ENCODE peak calls at places on chromosome 19, in seven cellular contexts. T is keratinocyte; S is K562; U is GM23338; E is ovary; J is pancreas; Q is CD8-positive, alpha-beta T cell. A is an unnamed sample. For H3K36me3, the result is how much of the 10 kb centered on the place peaks cover.

GRCh38 chr19:29625316-29625715 is 19.2 kb downstream of the POP4 start:
- DNase-seq in Q (no peak), S (no peak), T (no peak), U (no peak), J (no peak), E (no peak), A (no peak)

GRCh38 chr19:54551293-54551692 is 22.3 kb upstream of the LILRA2 start:
- DNase-seq in E (no peak), U (no peak), S (no peak), J (no peak), T (no peak), Q (no peak), A (no peak)

GRCh38 chr19:58398087-58398486 is 2.6 kb downstream of the RNF225 start:
- DNase-seq in U (no peak), S (no peak), E (no peak), Q (no peak), J (peak), T (no peak), A (no peak)

GRCh38 chr19:40617961-40618360 is 16.8 kb downstream of the LTBP4 start:
- DNase-seq in S (no peak), J (no peak), T (no peak), U (no peak), Q (no peak), E (no peak), A (no peak)

GRCh38 chr19:9709305-9709704 is 34.4 kb upstream of the ZNF562 start:
- DNase-seq in E (no peak), J (no peak), T (no peak), U (no peak), Q (no peak), S (no peak), A (no peak)

GRCh38 chr19:4390017-4390861 is 10.1 kb downstream of the SH3GL1 start:
- DNase-seq in E (no peak), Q (no peak), J (no peak), T (no peak), S (no peak), U (peak), A (no peak)

GRCh38 chr19:12703056-12703455 is 6.6 kb upstream of the FBXW9 start:
- DNase-seq in T (no peak), U (peak), J (no peak), Q (no peak), S (peak), E (no peak), A (peak)

GRCh38 chr19:7680606-7681335 is at the start of gene TRAPPC5:
- DNase-seq in E (peak), U (peak), T (no peak), Q (peak), S (peak), J (peak), A (peak)

GRCh38 chr19:47779524-47780214 is 1.2 kb downstream of the SELENOW start:
- DNase-seq in S (no peak), T (no peak), Q (no peak), U (no peak), E (peak), J (peak), A (no peak)

GRCh38 chr19:36120092-36120983 is 5.1 kb downstream of the TBCB start:
- DNase-seq in U (no peak), Q (no peak), T (no peak), S (no peak), E (no peak), J (no peak), A (no peak)

GRCh38 chr19:55069137-55069858 is 6.3 kb upstream of the RDH13 start:
- DNase-seq in Q (no peak), S (peak), E (no peak), T (no peak), U (peak), J (peak), A (no peak)

DNA sequence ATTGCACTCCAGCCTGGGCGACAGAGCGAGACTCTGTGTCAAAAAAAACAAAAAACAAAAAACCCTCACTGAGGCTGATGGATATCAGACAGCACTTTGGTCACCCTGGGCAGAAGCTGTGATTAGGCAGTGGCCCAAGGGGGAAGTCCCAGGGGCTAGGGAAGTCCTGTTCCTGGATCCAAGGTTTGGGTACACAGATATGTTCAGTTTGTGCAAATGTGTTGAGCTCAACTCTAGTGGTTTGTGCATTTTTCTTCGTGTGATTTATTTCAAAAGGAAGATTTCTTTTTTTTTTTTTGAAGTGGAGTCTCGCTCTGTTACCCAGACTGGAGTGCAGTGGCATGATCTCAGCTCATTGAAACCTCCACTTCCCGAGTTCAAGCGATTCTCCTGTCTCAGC is 12.3 kb downstream of the MEF2B start:
- DNase-seq in U (no peak), E (no peak), Q (no peak), J (no peak), T (no peak), S (no peak), A (no peak)
- H3K4me3 ChIP-seq in U (no peak), E (no peak), Q (no peak), J (no peak), T (no peak), S (no peak), A (no peak)

GRCh38 chr19:14412436-14413071 is 6.6 kb downstream of the DDX39A start:
- DNase-seq in J (no peak), S (no peak), T (no peak), U (no peak), E (no peak), Q (no peak), A (no peak)
- H3K36me3 ChIP-seq in J (under half), S (half or more), T (half or more), U (under half), E (under half), Q (half or more), A (half or more)

DNA sequence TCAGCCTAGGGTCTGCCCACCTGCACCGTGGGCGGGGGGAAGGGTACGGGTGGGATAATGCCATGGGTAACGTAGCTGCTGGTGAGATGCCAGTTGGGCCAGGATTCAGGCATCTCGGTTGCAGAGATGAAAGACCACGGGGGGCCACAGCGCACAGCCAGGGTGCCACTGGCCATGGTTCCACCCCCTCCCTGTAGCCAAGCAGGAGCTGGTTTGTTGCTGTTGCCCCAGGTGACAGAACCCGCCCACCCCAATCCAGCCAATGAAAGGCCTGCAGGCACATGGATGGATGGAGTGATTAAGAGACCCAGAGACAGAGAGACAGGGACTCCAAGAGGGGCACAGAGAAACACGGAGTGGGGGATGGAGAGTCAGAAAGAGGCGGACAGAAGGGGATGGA is 1.0 kb upstream of the CGB7 start:
- DNase-seq in U (no peak), J (no peak), E (no peak), S (peak), T (no peak), Q (no peak), A (no peak)
- H3K4me3 ChIP-seq in U (peak), J (no peak), E (no peak), S (no peak), T (no peak), Q (no peak), A (no peak)

GRCh38 chr19:16031872-16032200 is 44.5 kb upstream of the TPM4 start:
- DNase-seq in J (no peak), U (no peak), S (no peak), E (no peak), T (no peak), Q (no peak), A (no peak)

GRCh38 chr19:16030964-16031871 is 45.1 kb upstream of the TPM4 start:
- DNase-seq in U (no peak), J (no peak), S (no peak), E (no peak), Q (no peak), T (no peak), A (no peak)

GRCh38 chr19:16033721-16034120 is 42.6 kb upstream of the TPM4 start:
- DNase-seq in J (no peak), Q (no peak), E (no peak), T (no peak), U (no peak), S (no peak), A (no peak)

GRCh38 chr19:16033136-16033530 is 43.2 kb upstream of the TPM4 start:
- DNase-seq in T (no peak), S (no peak), J (no peak), U (no peak), Q (no peak), E (no peak), A (no peak)

DNA sequence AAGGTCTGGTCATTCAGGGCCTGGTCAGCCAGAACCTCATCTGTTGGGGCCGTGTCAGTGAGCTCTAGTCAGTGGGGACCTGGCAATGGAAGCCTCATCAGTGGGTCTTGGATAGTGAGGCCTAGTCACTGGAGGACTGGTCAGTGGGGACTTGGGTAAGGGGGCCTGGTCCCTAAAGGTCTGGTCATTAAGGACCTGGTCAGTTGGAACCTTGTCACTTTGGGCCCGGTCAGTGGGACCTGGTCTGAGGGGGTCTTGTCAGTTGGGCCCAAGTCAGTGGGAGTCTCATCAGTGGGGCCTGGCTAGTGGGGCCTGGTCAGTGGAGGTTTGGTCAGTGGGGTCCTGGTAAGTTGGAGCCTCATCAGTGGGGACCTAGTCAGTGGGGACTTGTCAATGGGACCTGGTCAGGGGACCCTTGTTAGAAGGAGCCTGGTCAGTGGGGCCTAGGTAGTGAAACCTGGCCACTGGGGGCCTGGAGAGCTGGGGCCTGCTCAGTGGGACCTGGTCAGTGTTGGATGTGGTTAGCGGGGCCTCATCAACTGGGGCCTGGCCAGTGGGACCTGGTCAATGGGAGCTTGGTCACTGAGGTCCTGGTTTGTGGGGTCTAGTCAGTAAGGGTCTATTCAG is 43.7 kb upstream of the TPM4 start:
- DNase-seq in T (no peak), Q (no peak), E (no peak), S (no peak), J (no peak), U (no peak), A (no peak)
- H3K36me3 ChIP-seq in T (under half), Q (under half), E (under half), S (under half), J (under half), U (under half), A (under half)

DNA sequence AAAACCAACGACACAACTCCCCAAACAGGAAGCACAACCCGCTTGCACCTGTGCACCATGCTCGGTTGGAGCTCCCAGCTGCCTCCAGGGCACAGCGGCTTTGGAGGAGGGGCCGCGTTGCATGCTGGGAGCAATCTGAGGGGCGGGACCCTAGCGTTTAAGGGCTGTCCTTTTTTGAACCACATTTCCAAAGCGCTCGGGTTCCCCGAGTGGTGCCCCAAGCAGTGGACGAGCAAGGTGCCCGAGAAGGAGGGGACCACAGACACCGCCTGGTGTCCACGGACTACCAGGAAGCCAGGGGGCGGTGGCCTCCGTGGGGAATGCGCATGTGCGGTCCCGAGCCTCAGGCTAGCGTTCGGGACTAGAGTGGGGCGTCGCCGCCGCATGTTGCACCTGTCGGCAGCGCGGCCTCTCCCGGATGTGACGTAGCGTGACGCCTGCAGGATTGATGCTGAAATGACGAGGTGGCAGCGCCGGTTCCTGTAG is 11.9 kb upstream of the ZNF57 start:
- DNase-seq in Q (peak), T (no peak), U (peak), J (peak), E (peak), S (no peak), A (no peak)
- H3K4me3 ChIP-seq in Q (no peak), T (peak), U (no peak), J (no peak), E (no peak), S (no peak), A (no peak)

GRCh38 chr19:16428372-16429036 is 43.3 kb downstream of the EPS15L1 start:
- DNase-seq in J (no peak), U (no peak), E (no peak), T (no peak), S (no peak), Q (no peak), A (no peak)

GRCh38 chr19:16429066-16429758 is 42.6 kb downstream of the EPS15L1 start:
- DNase-seq in J (peak), T (peak), S (no peak), E (no peak), Q (no peak), U (no peak), A (no peak)

GRCh38 chr19:16425019-16425418 is 46.8 kb downstream of the EPS15L1 start:
- DNase-seq in E (no peak), S (no peak), U (no peak), T (no peak), J (no peak), Q (no peak), A (no peak)

GRCh38 chr19:16423891-16424290 is 47.9 kb downstream of the EPS15L1 start:
- DNase-seq in E (no peak), J (no peak), Q (no peak), U (no peak), S (no peak), T (no peak), A (no peak)

GRCh38 chr19:16425993-16426392 is 45.8 kb downstream of the EPS15L1 start:
- DNase-seq in E (no peak), Q (no peak), U (no peak), J (no peak), T (no peak), S (no peak), A (no peak)
- H3K36me3 ChIP-seq in E (under half), Q (under half), U (under half), J (under half), T (under half), S (half or more), A (half or more)

DNA sequence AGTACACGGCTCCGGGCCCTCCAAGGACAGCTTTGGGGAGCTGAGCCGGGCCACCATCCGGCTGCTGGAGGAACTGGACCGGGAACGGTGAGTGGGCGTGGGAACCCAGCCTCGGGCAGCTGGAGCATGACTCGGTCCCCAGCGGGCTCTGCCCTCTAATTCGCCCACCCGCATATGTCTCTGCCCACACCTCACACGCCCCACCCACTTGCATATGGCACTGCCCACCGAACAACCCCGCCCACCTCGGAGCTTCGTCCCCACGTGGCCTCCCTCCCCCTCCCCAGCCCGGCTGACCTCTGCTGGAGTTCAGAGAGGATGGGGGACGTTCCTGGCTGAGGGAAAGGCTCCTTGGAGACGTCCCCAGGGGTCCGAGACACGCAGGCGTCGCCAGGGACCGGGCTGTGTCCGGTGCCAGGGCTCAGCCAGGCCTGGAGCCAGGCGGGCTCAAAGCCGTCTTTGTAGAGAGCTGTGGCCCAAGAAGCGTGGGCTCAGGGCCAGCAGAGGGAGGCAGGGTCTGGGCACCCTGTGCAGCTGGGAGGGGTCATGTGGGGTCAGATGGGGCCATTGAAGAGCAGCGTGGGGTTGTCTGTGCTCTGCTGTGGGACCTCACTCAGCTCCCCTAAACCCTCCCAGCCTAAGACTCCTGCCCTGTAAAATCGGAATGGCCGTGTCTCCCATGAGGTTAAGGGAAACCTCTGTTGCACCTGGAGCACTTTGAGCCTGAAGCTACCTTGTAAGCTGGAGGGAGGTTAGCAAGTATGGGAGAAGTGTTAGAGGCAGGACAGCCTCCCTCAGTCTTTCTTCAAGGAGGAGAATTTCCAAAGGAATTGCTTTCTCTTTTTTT is 3.8 kb downstream of the APC2 start:
- DNase-seq in E (no peak), J (peak), U (peak), Q (no peak), T (no peak), S (no peak), A (peak)
- H3K4me3 ChIP-seq in E (no peak), J (no peak), U (no peak), Q (no peak), T (no peak), S (no peak), A (no peak)

DNA sequence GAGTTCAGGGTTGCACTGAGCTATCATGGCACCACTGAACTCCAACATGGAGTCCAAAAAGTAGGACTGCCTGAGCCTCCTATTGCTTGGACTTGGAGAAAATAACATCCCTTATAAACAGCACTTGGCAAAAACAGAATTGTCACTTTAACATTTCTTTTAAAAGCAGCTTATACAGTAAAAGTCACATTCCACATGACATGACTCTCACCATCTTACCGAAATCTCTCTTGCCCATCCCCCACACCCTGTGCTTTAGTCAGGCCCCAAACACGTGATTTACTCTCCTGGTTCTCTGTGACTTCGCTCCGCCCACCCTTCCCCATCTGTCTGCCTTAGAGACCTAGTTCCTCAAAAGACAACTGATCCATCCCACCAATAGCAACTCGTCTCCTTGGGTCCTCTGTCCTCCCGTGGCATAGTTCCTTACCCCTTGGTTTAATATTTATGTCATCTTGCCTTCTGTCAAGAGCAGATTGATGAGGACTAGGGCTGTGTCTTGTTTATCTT is 4.6 kb downstream of the SAFB start:
- DNase-seq in T (no peak), J (no peak), S (peak), E (no peak), U (peak), Q (no peak), A (no peak)
- H3K36me3 ChIP-seq in T (half or more), J (under half), S (half or more), E (under half), U (under half), Q (half or more), A (half or more)